ENCODE peak calls at places on chromosomes 5 and 9, in ten cellular contexts. W is AG09309; Q is left ventricle myocardium superior; K is activated T-cell treated with anti-CD3 and anti-CD28 coated beads for 24 hours; P is T-helper 2 cell; Y is COR-L47; D is activated CD4-positive, alpha-beta T cell treated with anti-CD3 and anti-CD28 coated beads for 1 hour; T is hepatocyte; L is spleen; F is EL. V is an unnamed sample.

GRCh38 chr5:122093415-122093814 is 15.4 kb upstream of the LOX start:
- DNase-seq in W (peak), Q (no peak), K (no peak), P (no peak), Y (no peak), D (no peak), T (peak), L (no peak), F (peak), V (no peak)

GRCh38 chr5:109950634-109951033 is 260.9 kb downstream of the MAN2A1 start:
- DNase-seq in W (no peak), Q (no peak), K (no peak), P (no peak), Y (no peak), D (no peak), T (no peak), L (no peak), F (no peak), V (no peak)

GRCh38 chr9:116566677-116567488 is 120.2 kb upstream of the TRIM32 start:
- DNase-seq in W (no peak), Q (no peak), K (no peak), P (no peak), Y (no peak), D (no peak), T (peak), L (no peak), F (peak), V (no peak)

GRCh38 chr5:170632985-170633234 is 129.1 kb downstream of the KCNIP1 start:
- DNase-seq in W (no peak), Q (peak), K (peak), P (peak), Y (peak), D (peak), T (peak), L (peak), F (no peak), V (no peak)

GRCh38 chr9:14346301-14346721 is 32.4 kb upstream of the NFIB start:
- DNase-seq in W (no peak), Q (peak), K (no peak), P (no peak), Y (peak), D (no peak), T (no peak), L (no peak), F (no peak), V (no peak)

GRCh38 chr9:107213080-107213479 is 70.0 kb upstream of the RAD23B start:
- DNase-seq in W (no peak), Q (no peak), K (no peak), P (no peak), Y (no peak), D (no peak), T (no peak), L (no peak), F (no peak), V (no peak)

GRCh38 chr5:10649518-10650410 is 85.9 kb downstream of the ANKRD33B start:
- DNase-seq in W (no peak), Q (no peak), K (no peak), P (no peak), Y (no peak), D (no peak), T (no peak), L (peak), F (no peak), V (no peak)

GRCh38 chr5:87300744-87301143 is 33.1 kb downstream of the RASA1 start:
- DNase-seq in W (peak), Q (no peak), K (peak), P (peak), Y (no peak), D (peak), T (peak), L (no peak), F (peak), V (peak)

GRCh38 chr9:110582156-110582555 is 2.6 kb upstream of the SVEP1 start:
- DNase-seq in W (no peak), Q (no peak), K (no peak), P (no peak), Y (no peak), D (no peak), T (no peak), L (no peak), F (no peak), V (no peak)

GRCh38 chr5:66769839-66770617 is 173.8 kb downstream of the MAST4 start:
- DNase-seq in W (no peak), Q (peak), K (no peak), P (no peak), Y (peak), D (no peak), T (peak), L (peak), F (no peak), V (no peak)

GRCh38 chr5:135056316-135057030 is 22.4 kb upstream of the PITX1 start:
- DNase-seq in W (no peak), Q (no peak), K (no peak), P (no peak), Y (no peak), D (no peak), T (no peak), L (no peak), F (no peak), V (no peak)

GRCh38 chr9:87193925-87194380 is 246.6 kb upstream of the GAS1 start:
- DNase-seq in W (peak), Q (no peak), K (no peak), P (no peak), Y (no peak), D (no peak), T (peak), L (no peak), F (peak), V (peak)

GRCh38 chr5:123289210-123289609 is 134.0 kb downstream of the CEP120 start:
- DNase-seq in W (no peak), Q (no peak), K (no peak), P (no peak), Y (no peak), D (no peak), T (no peak), L (no peak), F (no peak), V (no peak)

GRCh38 chr5:134051305-134051704 is 46.5 kb upstream of the VDAC1 start:
- DNase-seq in W (no peak), Q (no peak), K (no peak), P (no peak), Y (no peak), D (no peak), T (no peak), L (no peak), F (no peak), V (no peak)

GRCh38 chr5:19874811-19875210 is 113.2 kb downstream of the CDH18 start:
- DNase-seq in W (no peak), Q (no peak), K (no peak), P (no peak), Y (no peak), D (no peak), T (no peak), L (no peak), F (no peak), V (no peak)

GRCh38 chr5:175544108-175544511 is 65.8 kb downstream of the SFXN1 start:
- DNase-seq in W (no peak), Q (no peak), K (no peak), P (no peak), Y (no peak), D (no peak), T (no peak), L (no peak), F (no peak), V (no peak)

GRCh38 chr9:124263158-124263557 is 5.4 kb downstream of the NEK6 start:
- DNase-seq in W (no peak), Q (no peak), K (no peak), P (no peak), Y (no peak), D (no peak), T (no peak), L (no peak), F (no peak), V (no peak)

GRCh38 chr9:21802418-21803000 is at the start of gene MTAP:
- DNase-seq in W (no peak), Q (peak), K (peak), P (peak), Y (peak), D (peak), T (peak), L (peak), F (peak), V (peak)

GRCh38 chr5:143741418-143741817 is 70.5 kb upstream of the HMHB1 start:
- DNase-seq in W (no peak), Q (no peak), K (no peak), P (no peak), Y (no peak), D (no peak), T (no peak), L (no peak), F (no peak), V (no peak)

GRCh38 chr5:74167206-74167929 is 473.2 kb downstream of the ENC1 start:
- DNase-seq in W (peak), Q (no peak), K (no peak), P (no peak), Y (no peak), D (no peak), T (peak), L (no peak), F (peak), V (peak)

GRCh38 chr5:165894916-165895315 is 2389.5 kb downstream of the MAT2B start:
- DNase-seq in W (no peak), Q (no peak), K (no peak), P (no peak), Y (no peak), D (no peak), T (peak), L (no peak), F (no peak), V (no peak)

GRCh38 chr5:36422957-36423356 is 121.3 kb upstream of the RANBP3L start:
- DNase-seq in W (no peak), Q (no peak), K (no peak), P (peak), Y (no peak), D (no peak), T (no peak), L (no peak), F (peak), V (no peak)

V was measured in stromal cell of bone marrow.